ENCODE peak calls at places on chromosomes 2 and 18, in ten cellular contexts. Z, F, A, I, P, Q, R, Y, S and O are unnamed samples.
A peak's percentile ranks its signal among the peaks of the same experiment; 100 is the strongest.

GRCh38 chr2:71687412-71687811 is 234.1 kb downstream of the DYSF start:
- DNase-seq in Y (no peak), A (no peak), P (no peak), S (no peak), Z (no peak), I (no peak), R (no peak), Q (no peak), F (no peak), O (no peak)

GRCh38 chr2:74834806-74835755 is 1.2 kb downstream of the HK2 start:
- DNase-seq in F (peak; percentile 58), Z (peak; percentile 49), R (peak; percentile 65), Y (no peak), A (peak; percentile 53), I (peak; percentile 69), Q (peak; percentile 64), S (peak; percentile 66), P (peak; percentile 64), O (peak; percentile 41)

GRCh38 chr2:12501469-12502147 is 215.1 kb upstream of the TRIB2 start:
- DNase-seq in Z (peak; percentile 69), S (peak; percentile 30), Q (peak; percentile 15), A (no peak), Y (no peak), I (no peak), P (peak; percentile 31), F (no peak), R (peak; percentile 34), O (peak; percentile 48)

GRCh38 chr2:217830807-217831206 is 172.0 kb downstream of the TNS1 start:
- DNase-seq in Y (no peak), Q (no peak), R (no peak), Z (no peak), F (no peak), I (no peak), S (no peak), P (no peak), A (no peak), O (no peak)

GRCh38 chr2:237859533-237860272 is at the start of gene RAMP1:
- DNase-seq in R (no peak), P (peak; percentile 35), F (peak; percentile 56), I (peak; percentile 61), Q (peak; percentile 40), S (no peak), Z (no peak), A (peak; percentile 42), Y (no peak), O (no peak)

GRCh38 chr18:11398625-11399024 is 210.8 kb upstream of the SLC35G4 start:
- DNase-seq in P (no peak), Q (peak; percentile 14), S (no peak), R (no peak), A (no peak), F (no peak), I (no peak), Z (no peak), Y (no peak), O (peak; percentile 33)

GRCh38 chr18:26453370-26454030 is 94.9 kb downstream of the KCTD1 start:
- DNase-seq in Y (no peak), I (no peak), Z (no peak), A (no peak), P (no peak), R (no peak), S (no peak), Q (no peak), F (no peak), O (no peak)

GRCh38 chr2:206802654-206803514 is 37.5 kb downstream of the FASTKD2 start:
- DNase-seq in R (no peak), Y (no peak), Z (no peak), F (no peak), I (no peak), P (no peak), S (no peak), Q (no peak), A (no peak), O (no peak)

GRCh38 chr18:56770873-56771272 is 119.7 kb downstream of the WDR7 start:
- DNase-seq in F (peak; percentile 35), Q (peak; percentile 28), Z (no peak), P (peak; percentile 5), I (no peak), R (no peak), A (no peak), S (no peak), Y (no peak), O (peak; percentile 16)

GRCh38 chr2:101223814-101224231 is 28.9 kb upstream of the CNOT11 start:
- DNase-seq in P (peak; percentile 30), Y (no peak), R (peak; percentile 51), F (peak; percentile 33), I (no peak), Z (no peak), Q (peak; percentile 76), S (no peak), A (no peak), O (peak; percentile 51)

GRCh38 chr2:139946690-139947089 is 1166.5 kb upstream of the NXPH2 start:
- DNase-seq in Y (no peak), S (no peak), P (no peak), A (no peak), Z (no peak), F (no peak), R (no peak), I (no peak), Q (no peak), O (no peak)

GRCh38 chr2:236545248-236545658 is 24.4 kb upstream of the ACKR3 start:
- DNase-seq in F (no peak), I (no peak), A (no peak), R (no peak), Z (no peak), P (no peak), Y (no peak), Q (no peak), S (no peak), O (no peak)

GRCh38 chr2:105470979-105471378 is 72.1 kb upstream of the FHL2 start:
- DNase-seq in A (peak; percentile 22), Y (no peak), R (no peak), I (no peak), F (no peak), Q (no peak), Z (no peak), S (no peak), P (no peak), O (no peak)

GRCh38 chr2:219278655-219279150 is 463 bp upstream of the DNAJB2 start:
- DNase-seq in A (no peak), I (no peak), R (no peak), Z (no peak), Y (no peak), P (no peak), F (no peak), S (no peak), Q (no peak), O (no peak)

GRCh38 chr2:125259441-125259840 is 1234.4 kb downstream of the CNTNAP5 start:
- DNase-seq in A (no peak), Y (no peak), Z (no peak), I (no peak), R (no peak), P (no peak), F (no peak), Q (no peak), S (no peak), O (no peak)

GRCh38 chr18:63290456-63291200 is 28.9 kb downstream of the BCL2 start:
- DNase-seq in S (no peak), Y (no peak), I (no peak), A (no peak), Z (no peak), F (no peak), R (no peak), P (no peak), Q (no peak), O (no peak)

GRCh38 chr2:130263606-130264005 is 65.4 kb upstream of the TUBA3E start:
- DNase-seq in A (no peak), I (no peak), S (no peak), Q (no peak), Y (no peak), F (no peak), Z (no peak), P (no peak), R (no peak), O (no peak)

GRCh38 chr18:11689031-11689971 is at the start of gene GNAL:
- DNase-seq in Q (peak; percentile 63), A (peak; percentile 72), I (peak; percentile 85), S (peak; percentile 80), Y (peak; percentile 12), R (peak; percentile 79), Z (peak; percentile 83), P (peak; percentile 71), F (peak; percentile 86), O (peak; percentile 72)

GRCh38 chr2:118661184-118661583 is 186.3 kb downstream of the EN1 start:
- DNase-seq in S (no peak), Y (no peak), I (no peak), A (no peak), P (no peak), Q (no peak), Z (no peak), R (no peak), F (no peak), O (no peak)